ENCODE peak calls at places on chromosome 18, in eight cellular contexts. Q is colonic mucosa; R is thyroid gland; X is effector memory CD4-positive, alpha-beta T cell; N is astrocyte of the spinal cord; U is BE2C; J is heart right ventricle; C is CD4-positive, CD25-positive, alpha-beta regulatory T cell. K is an unnamed sample.

GRCh38 chr18:80095414-80095813 is 13.6 kb upstream of the ADNP2 start:
- DNase-seq in Q (no peak), R (no peak), X (no peak), N (no peak), U (no peak), J (no peak), C (no peak), K (no peak)

GRCh38 chr18:45464619-45465018 is 150.7 kb upstream of the SLC14A2 start:
- DNase-seq in Q (no peak), R (no peak), X (no peak), N (no peak), U (peak), J (peak), C (no peak), K (no peak)

GRCh38 chr18:61972389-61973264 is 79.8 kb upstream of the RNF152 start:
- DNase-seq in Q (no peak), R (no peak), X (no peak), N (no peak), U (no peak), J (no peak), C (no peak), K (no peak)

GRCh38 chr18:70431203-70431624 is 142.4 kb downstream of the SOCS6 start:
- DNase-seq in Q (no peak), R (no peak), X (no peak), N (no peak), U (no peak), J (no peak), C (no peak), K (no peak)

GRCh38 chr18:73352546-73352945 is 484.8 kb upstream of the NETO1 start:
- DNase-seq in Q (no peak), R (no peak), X (no peak), N (peak), U (peak), J (no peak), C (no peak), K (no peak)

GRCh38 chr18:8813621-8814020 is 108.3 kb downstream of the MTCL1 start:
- DNase-seq in Q (no peak), R (no peak), X (no peak), N (no peak), U (no peak), J (no peak), C (no peak), K (no peak)

GRCh38 chr18:62659698-62660097 is 55.6 kb upstream of the PHLPP1 start:
- DNase-seq in Q (no peak), R (no peak), X (no peak), N (no peak), U (no peak), J (no peak), C (no peak), K (no peak)

GRCh38 chr18:58789856-58790255 is 74.8 kb upstream of the ZNF532 start:
- DNase-seq in Q (no peak), R (no peak), X (no peak), N (no peak), U (no peak), J (peak), C (no peak), K (no peak)

GRCh38 chr18:10928971-10929373 is 220.4 kb downstream of the PIEZO2 start:
- DNase-seq in Q (no peak), R (no peak), X (no peak), N (peak), U (no peak), J (no peak), C (no peak), K (peak)

GRCh38 chr18:2102022-2102421 is 469.3 kb downstream of the METTL4 start:
- DNase-seq in Q (no peak), R (no peak), X (no peak), N (no peak), U (no peak), J (no peak), C (no peak), K (no peak)

GRCh38 chr18:31553800-31554199 is 37.9 kb upstream of the TTR start:
- DNase-seq in Q (no peak), R (no peak), X (no peak), N (no peak), U (no peak), J (no peak), C (no peak), K (no peak)

GRCh38 chr18:55252946-55253345 is 293.7 kb upstream of the CCDC68 start:
- DNase-seq in Q (no peak), R (no peak), X (no peak), N (no peak), U (no peak), J (no peak), C (no peak), K (no peak)

GRCh38 chr18:57088883-57089282 is 58.0 kb upstream of the BOD1L2 start:
- DNase-seq in Q (no peak), R (no peak), X (no peak), N (no peak), U (peak), J (no peak), C (no peak), K (no peak)

GRCh38 chr18:47882641-47883040 is 47.8 kb downstream of the SMAD2 start:
- DNase-seq in Q (no peak), R (no peak), X (no peak), N (peak), U (no peak), J (no peak), C (no peak), K (no peak)

GRCh38 chr18:62802523-62802922 is 87.2 kb downstream of the PHLPP1 start:
- DNase-seq in Q (no peak), R (no peak), X (no peak), N (peak), U (no peak), J (no peak), C (peak), K (no peak)

GRCh38 chr18:9428301-9428706 is 47.0 kb upstream of the RALBP1 start:
- DNase-seq in Q (no peak), R (no peak), X (no peak), N (no peak), U (peak), J (no peak), C (no peak), K (no peak)

GRCh38 chr18:63241317-63241712 is 78.3 kb downstream of the BCL2 start:
- DNase-seq in Q (no peak), R (no peak), X (no peak), N (no peak), U (no peak), J (no peak), C (no peak), K (no peak)

GRCh38 chr18:36496022-36496421 is 198.5 kb downstream of the FHOD3 start:
- DNase-seq in Q (no peak), R (no peak), X (no peak), N (no peak), U (no peak), J (no peak), C (peak), K (no peak)

GRCh38 chr18:70720607-70721006 is 431.8 kb downstream of the SOCS6 start:
- DNase-seq in Q (no peak), R (no peak), X (no peak), N (peak), U (no peak), J (no peak), C (no peak), K (no peak)

GRCh38 chr18:70423120-70423519 is 134.3 kb downstream of the SOCS6 start:
- DNase-seq in Q (peak), R (no peak), X (no peak), N (no peak), U (no peak), J (no peak), C (no peak), K (no peak)

GRCh38 chr18:49177812-49178211 is 227.0 kb upstream of the SMAD7 start:
- DNase-seq in Q (no peak), R (no peak), X (no peak), N (peak), U (no peak), J (no peak), C (no peak), K (no peak)

GRCh38 chr18:4510709-4511108 is 55.6 kb upstream of the DLGAP1 start:
- DNase-seq in Q (no peak), R (no peak), X (no peak), N (no peak), U (no peak), J (no peak), C (peak), K (no peak)

GRCh38 chr18:22084547-22084946 is 84.8 kb upstream of the GATA6 start:
- DNase-seq in Q (peak), R (no peak), X (no peak), N (no peak), U (no peak), J (no peak), C (no peak), K (no peak)

GRCh38 chr18:37438417-37439180 is 127.0 kb downstream of the CELF4 start:
- DNase-seq in Q (no peak), R (no peak), X (no peak), N (no peak), U (no peak), J (no peak), C (no peak), K (no peak)

GRCh38 chr18:6405237-6406074 is 9.3 kb downstream of the L3MBTL4 start:
- DNase-seq in Q (no peak), R (no peak), X (no peak), N (peak), U (no peak), J (no peak), C (no peak), K (peak)

GRCh38 chr18:54357082-54357659 is 487 bp downstream of the STARD6 start:
- DNase-seq in Q (peak), R (no peak), X (no peak), N (no peak), U (no peak), J (no peak), C (no peak), K (no peak)

GRCh38 chr18:4581966-4582365 is 126.9 kb upstream of the DLGAP1 start:
- DNase-seq in Q (no peak), R (no peak), X (no peak), N (no peak), U (no peak), J (no peak), C (no peak), K (no peak)

GRCh38 chr18:59033361-59033760 is 106.3 kb upstream of the SEC11C start:
- DNase-seq in Q (no peak), R (no peak), X (no peak), N (no peak), U (no peak), J (no peak), C (no peak), K (no peak)

GRCh38 chr18:31079973-31080372 is 22.2 kb downstream of the DSC2 start:
- DNase-seq in Q (no peak), R (no peak), X (no peak), N (no peak), U (no peak), J (no peak), C (no peak), K (no peak)

GRCh38 chr18:57441395-57441794 is 6.2 kb downstream of the ONECUT2 start:
- DNase-seq in Q (no peak), R (no peak), X (no peak), N (no peak), U (no peak), J (no peak), C (no peak), K (no peak)

GRCh38 chr18:69876490-69876889 is 71.2 kb downstream of the CD226 start:
- DNase-seq in Q (no peak), R (no peak), X (no peak), N (no peak), U (no peak), J (no peak), C (no peak), K (no peak)

GRCh38 chr18:21000667-21001066 is 110.9 kb downstream of the ROCK1 start:
- DNase-seq in Q (no peak), R (no peak), X (no peak), N (no peak), U (no peak), J (no peak), C (no peak), K (no peak)

GRCh38 chr18:23236876-23237468 is 101.7 kb downstream of the CABLES1 start:
- DNase-seq in Q (no peak), R (no peak), X (no peak), N (no peak), U (no peak), J (no peak), C (no peak), K (no peak)
- H3K4me3 ChIP-seq in Q (no peak), R (no peak), X (no peak), N (no peak), U (no peak), J (no peak), C (no peak), K (no peak)

GRCh38 chr18:52219102-52219501 is 120.9 kb upstream of the DCC start:
- DNase-seq in Q (no peak), R (no peak), X (no peak), N (no peak), U (no peak), J (no peak), C (no peak), K (no peak)

GRCh38 chr18:52220062-52220591 is 119.9 kb upstream of the DCC start:
- DNase-seq in Q (no peak), R (no peak), X (no peak), N (no peak), U (no peak), J (no peak), C (no peak), K (no peak)

GRCh38 chr18:52216104-52216503 is 123.9 kb upstream of the DCC start:
- DNase-seq in Q (no peak), R (no peak), X (no peak), N (no peak), U (no peak), J (no peak), C (no peak), K (no peak)

GRCh38 chr18:52222211-52222610 is 117.8 kb upstream of the DCC start:
- DNase-seq in Q (no peak), R (no peak), X (no peak), N (no peak), U (no peak), J (no peak), C (no peak), K (no peak)

GRCh38 chr18:52216686-52217085 is 123.3 kb upstream of the DCC start:
- DNase-seq in Q (no peak), R (no peak), X (no peak), N (no peak), U (no peak), J (no peak), C (no peak), K (no peak)
- H3K4me3 ChIP-seq in Q (no peak), R (no peak), X (no peak), N (no peak), U (no peak), J (no peak), C (no peak), K (no peak)

GRCh38 chr18:12534820-12535219 is 123.1 kb downstream of the SPIRE1 start:
- DNase-seq in Q (no peak), R (no peak), X (no peak), N (no peak), U (no peak), J (no peak), C (no peak), K (no peak)
- H3K4me3 ChIP-seq in Q (no peak), R (no peak), X (no peak), N (no peak), U (no peak), J (no peak), C (no peak), K (no peak)

GRCh38 chr18:77067315-77068061 is 65.1 kb downstream of the MBP start:
- DNase-seq in Q (peak), R (no peak), X (peak), N (peak), U (no peak), J (peak), C (peak), K (peak)
- H3K4me3 ChIP-seq in Q (no peak), R (no peak), X (peak), N (no peak), U (no peak), J (no peak), C (peak), K (peak)

GRCh38 chr18:23356416-23356815 is 96.7 kb upstream of the RIOK3 start:
- DNase-seq in Q (no peak), R (no peak), X (no peak), N (no peak), U (no peak), J (no peak), C (no peak), K (no peak)

GRCh38 chr18:23355206-23355605 is 97.9 kb upstream of the RIOK3 start:
- DNase-seq in Q (no peak), R (no peak), X (no peak), N (no peak), U (no peak), J (no peak), C (no peak), K (no peak)

GRCh38 chr18:23357992-23358594 is 95.0 kb upstream of the RIOK3 start:
- DNase-seq in Q (peak), R (peak), X (no peak), N (peak), U (no peak), J (peak), C (no peak), K (no peak)

GRCh38 chr18:23354625-23355024 is 98.5 kb upstream of the RIOK3 start:
- DNase-seq in Q (no peak), R (no peak), X (no peak), N (peak), U (no peak), J (no peak), C (no peak), K (peak)

GRCh38 chr18:23356915-23357421 is 96.1 kb upstream of the RIOK3 start:
- DNase-seq in Q (no peak), R (no peak), X (no peak), N (peak), U (no peak), J (no peak), C (no peak), K (no peak)
- H3K4me3 ChIP-seq in Q (no peak), R (no peak), X (no peak), N (no peak), U (no peak), J (no peak), C (no peak), K (no peak)